ENCODE peak calls at places on chromosomes 4 and X, in eight cellular contexts. L is T-helper 17 cell; D is fibroblast of the conjunctiva; R is HEK293T; J is astrocyte of the spinal cord; O is T-helper 2 cell; I is activated CD4-positive, alpha-beta memory T cell treated with anti-CD3 and anti-CD28 coated beads, Interleukin-2, amount 10 ng/mL, durations not matched to agents 7 days and 5 days; B is D341Med. H is an unnamed sample.

GRCh38 chr4:113116414-113117345 is 67.2 kb downstream of the ANK2 start:
- DNase-seq in D (no peak), I (no peak), L (no peak), J (peak), B (peak), R (no peak), O (no peak), H (no peak)

GRCh38 chr4:125492957-125493356 is 178.2 kb downstream of the FAT4 start:
- DNase-seq in B (no peak), J (no peak), R (no peak), I (no peak), L (no peak), O (no peak), D (no peak), H (no peak)

GRCh38 chrX:133005038-133005437 is 46.6 kb upstream of the HS6ST2 start:
- DNase-seq in I (no peak), J (peak), D (no peak), B (peak), R (peak), L (no peak), O (no peak), H (no peak)

GRCh38 chr4:878796-879729 is 53.1 kb downstream of the GAK start:
- DNase-seq in L (no peak), J (no peak), D (no peak), B (no peak), O (peak), I (peak), R (no peak), H (no peak)

GRCh38 chrX:56232221-56233082 is at the start of gene KLF8:
- DNase-seq in D (peak), I (peak), O (peak), B (no peak), R (peak), J (no peak), L (peak), H (peak)

GRCh38 chrX:16160729-16161128 is 6.6 kb upstream of the MAGEB17 start:
- DNase-seq in R (no peak), J (peak), L (no peak), D (no peak), O (no peak), I (no peak), B (no peak), H (no peak)

GRCh38 chrX:13092455-13092941 is 48.1 kb upstream of the FAM9C start:
- DNase-seq in D (no peak), R (no peak), J (no peak), I (peak), O (peak), B (no peak), L (peak), H (peak)

GRCh38 chrX:15908891-15909290 is 54.3 kb upstream of the AP1S2 start:
- DNase-seq in D (no peak), O (no peak), B (no peak), R (no peak), J (no peak), L (no peak), I (no peak), H (no peak)

GRCh38 chrX:141220342-141221008 is 21.8 kb downstream of the SPANXC start:
- DNase-seq in D (peak), B (no peak), O (no peak), R (no peak), L (no peak), J (peak), I (no peak), H (no peak)

GRCh38 chr4:139144161-139144859 is 32.7 kb downstream of the ELF2 start:
- DNase-seq in I (no peak), D (peak), R (no peak), J (peak), B (no peak), L (no peak), O (no peak), H (no peak)

GRCh38 chrX:68511255-68511654 is 12.4 kb downstream of the YIPF6 start:
- DNase-seq in R (peak), O (no peak), J (peak), I (peak), D (no peak), L (no peak), B (peak), H (no peak)

GRCh38 chr4:70901607-70901983 is 574 bp upstream of the MOB1B start:
- DNase-seq in L (no peak), B (no peak), R (no peak), D (no peak), I (no peak), O (no peak), J (no peak), H (no peak)

GRCh38 chrX:30309139-30309571 is at the start of gene NR0B1:
- DNase-seq in J (no peak), I (no peak), R (no peak), O (no peak), L (no peak), B (peak), D (no peak), H (no peak)

GRCh38 chrX:43880439-43880838 is 1.8 kb downstream of the MAOB start:
- DNase-seq in O (no peak), B (no peak), J (no peak), R (no peak), D (no peak), I (no peak), L (no peak), H (no peak)

GRCh38 chrX:22095306-22095705 is 63.2 kb downstream of the PHEX start:
- DNase-seq in L (no peak), J (peak), R (no peak), O (no peak), B (no peak), I (no peak), D (peak), H (no peak)

GRCh38 chr4:48449151-48449550 is 34.0 kb upstream of the SLC10A4 start:
- DNase-seq in O (no peak), I (no peak), J (no peak), D (no peak), L (no peak), B (no peak), R (no peak), H (no peak)

GRCh38 chr4:88283661-88284377 is 542 bp downstream of the PPM1K start:
- DNase-seq in O (peak), R (peak), I (peak), J (peak), B (peak), L (peak), D (peak), H (peak)

GRCh38 chrX:118495061-118495921 is at the start of gene DOCK11:
- DNase-seq in D (peak), J (peak), I (peak), R (peak), L (peak), O (peak), B (peak), H (peak)

GRCh38 chr4:173530326-173531062 is 465 bp upstream of the HAND2 start:
- DNase-seq in J (no peak), L (no peak), R (no peak), I (no peak), O (no peak), B (peak), D (no peak), H (no peak)

GRCh38 chr4:146134761-146135160 is 40.8 kb upstream of the LSM6 start:
- DNase-seq in B (no peak), I (no peak), O (no peak), R (no peak), L (no peak), J (peak), D (peak), H (no peak)

GRCh38 chr4:52864816-52865215 is 2.7 kb downstream of the RASL11B start:
- DNase-seq in O (no peak), R (no peak), D (no peak), B (no peak), J (peak), L (no peak), I (no peak), H (no peak)

GRCh38 chr4:129335263-129335662 is 239.3 kb downstream of the C4orf33 start:
- DNase-seq in D (no peak), I (no peak), O (no peak), B (no peak), J (no peak), R (no peak), L (no peak), H (no peak)

GRCh38 chrX:134749651-134750450 is 91.6 kb upstream of the PLAC1 start:
- DNase-seq in J (no peak), R (no peak), D (no peak), L (no peak), I (no peak), O (no peak), B (no peak), H (no peak)

GRCh38 chr4:19678763-19679162 is 572.9 kb upstream of the SLIT2 start:
- DNase-seq in O (no peak), J (peak), I (no peak), D (no peak), R (no peak), L (no peak), B (no peak), H (no peak)

GRCh38 chr4:142402925-142403324 is 443.2 kb downstream of the INPP4B start:
- DNase-seq in B (no peak), D (no peak), L (no peak), O (no peak), R (no peak), I (no peak), J (no peak), H (no peak)

GRCh38 chr4:53586121-53586816 is 5.0 kb downstream of the LNX1 start:
- DNase-seq in L (no peak), O (no peak), D (peak), J (peak), B (no peak), I (no peak), R (no peak), H (no peak)

GRCh38 chrX:41100819-41101218 is 15.6 kb downstream of the USP9X start:
- DNase-seq in J (no peak), B (no peak), I (no peak), R (no peak), D (no peak), L (no peak), O (no peak), H (no peak)

GRCh38 chr4:27490315-27490714 is 629.7 kb downstream of the STIM2 start:
- DNase-seq in J (no peak), R (no peak), B (no peak), O (no peak), L (no peak), D (no peak), I (no peak), H (no peak)

GRCh38 chrX:71454222-71454621 is 78.7 kb upstream of the OGT start:
- DNase-seq in I (no peak), R (no peak), J (no peak), B (no peak), O (no peak), D (no peak), L (no peak), H (no peak)

GRCh38 chrX:44022964-44023363 is 49.8 kb upstream of the NDP start:
- DNase-seq in J (no peak), B (no peak), L (no peak), I (no peak), R (no peak), D (no peak), O (no peak), H (no peak)

GRCh38 chr4:1210241-1210841 is 38.0 kb upstream of the SPON2 start:
- DNase-seq in O (no peak), L (no peak), I (no peak), D (no peak), B (no peak), R (no peak), J (no peak), H (no peak)